ENCODE peak calls at places on chromosomes 5 and 9, in eight cellular contexts. Q is colonic mucosa, N is coronary artery, K is K562, P is cardiac fibroblast, O is AG09319, X is neural progenitor cell, I is ovary. J is an unnamed sample.

GRCh38 chr9:90841615-90842014 is 40.0 kb downstream of the SYK start:
- DNase-seq in Q (no peak), N (no peak), K (no peak), P (no peak), O (no peak), X (no peak), I (no peak), J (no peak)

GRCh38 chr5:1118231-1118698 is 6.4 kb upstream of the SLC12A7 start:
- DNase-seq in Q (no peak), N (no peak), K (no peak), P (no peak), O (no peak), X (no peak), I (peak; percentile 80), J (no peak)

GRCh38 chr5:91311697-91312501 is 71.2 kb downstream of the ARRDC3 start:
- DNase-seq in Q (peak; percentile 50), N (peak; percentile 89), K (no peak), P (peak; percentile 99), O (peak; percentile 98), X (peak; percentile 2), I (peak; percentile 63), J (peak; percentile 86)

GRCh38 chr5:143434261-143435206 is 31.0 kb upstream of the NR3C1 start:
- DNase-seq in Q (no peak), N (no peak), K (no peak), P (peak; percentile 37), O (no peak), X (no peak), I (no peak), J (no peak)

GRCh38 chr9:134425815-134426214 is 99.6 kb downstream of the RXRA start:
- DNase-seq in Q (no peak), N (no peak), K (no peak), P (no peak), O (no peak), X (peak; percentile 41), I (no peak), J (no peak)

GRCh38 chr5:180090098-180090768 is 18.7 kb upstream of the RNF130 start:
- DNase-seq in Q (peak; percentile 64), N (no peak), K (peak; percentile 78), P (peak; percentile 71), O (no peak), X (peak; percentile 95), I (peak; percentile 86), J (peak; percentile 94)

GRCh38 chr5:124677376-124677998 is 69.0 kb downstream of the ZNF608 start:
- DNase-seq in Q (no peak), N (no peak), K (no peak), P (peak; percentile 42), O (no peak), X (no peak), I (no peak), J (no peak)

GRCh38 chr5:93607367-93608258 is 24.6 kb downstream of the NR2F1 start:
- DNase-seq in Q (no peak), N (no peak), K (no peak), P (peak; percentile 76), O (no peak), X (peak; percentile 84), I (no peak), J (no peak)

GRCh38 chr9:84869091-84869490 is 199.6 kb downstream of the NTRK2 start:
- DNase-seq in Q (no peak), N (no peak), K (no peak), P (no peak), O (no peak), X (no peak), I (no peak), J (no peak)

GRCh38 chr9:132589148-132590036 is 7.0 kb downstream of the BARHL1 start:
- DNase-seq in Q (no peak), N (no peak), K (no peak), P (no peak), O (no peak), X (peak; percentile 60), I (no peak), J (no peak)

GRCh38 chr5:148808864-148809642 is 17.4 kb upstream of the ADRB2 start:
- DNase-seq in Q (no peak), N (no peak), K (peak; percentile 40), P (no peak), O (no peak), X (no peak), I (no peak), J (no peak)

GRCh38 chr5:14914603-14915277 is 43.2 kb upstream of the ANKH start:
- DNase-seq in Q (no peak), N (no peak), K (no peak), P (peak; percentile 84), O (no peak), X (no peak), I (no peak), J (no peak)

GRCh38 chr5:96117863-96118651 is 156.4 kb upstream of the ELL2 start:
- DNase-seq in Q (no peak), N (no peak), K (no peak), P (peak; percentile 75), O (no peak), X (no peak), I (no peak), J (no peak)

GRCh38 chr5:180259260-180259611 is 32.6 kb downstream of the MAPK9 start:
- DNase-seq in Q (no peak), N (no peak), K (no peak), P (peak; percentile 8), O (no peak), X (no peak), I (no peak), J (no peak)

GRCh38 chr5:88686743-88687142 is 196.2 kb downstream of the MEF2C start:
- DNase-seq in Q (no peak), N (no peak), K (no peak), P (no peak), O (no peak), X (no peak), I (no peak), J (no peak)

GRCh38 chr5:163106098-163106497 is 331.3 kb upstream of the CCNG1 start:
- DNase-seq in Q (no peak), N (no peak), K (no peak), P (no peak), O (no peak), X (no peak), I (no peak), J (no peak)

GRCh38 chr9:130186839-130187522 is 14.8 kb downstream of the NCS1 start:
- DNase-seq in Q (peak; percentile 87), N (peak; percentile 88), K (peak; percentile 91), P (peak; percentile 47), O (no peak), X (peak; percentile 61), I (peak; percentile 58), J (no peak)

GRCh38 chr5:172455511-172456061 is 1.3 kb upstream of the SH3PXD2B start:
- DNase-seq in Q (peak; percentile 44), N (no peak), K (no peak), P (peak; percentile 67), O (no peak), X (peak; percentile 27), I (peak; percentile 60), J (no peak)

GRCh38 chr9:126117158-126117425 is 209.5 kb upstream of the MVB12B start:
- DNase-seq in Q (no peak), N (no peak), K (no peak), P (no peak), O (no peak), X (no peak), I (no peak), J (peak; percentile 56)

GRCh38 chr5:53568868-53569267 is 8.4 kb downstream of the NDUFS4 start:
- DNase-seq in Q (no peak), N (no peak), K (no peak), P (no peak), O (no peak), X (no peak), I (no peak), J (no peak)

GRCh38 chr5:134463991-134464760 is 52.5 kb upstream of the CDKN2AIPNL start:
- DNase-seq in Q (no peak), N (no peak), K (no peak), P (peak; percentile 47), O (no peak), X (no peak), I (no peak), J (no peak)

DNA sequence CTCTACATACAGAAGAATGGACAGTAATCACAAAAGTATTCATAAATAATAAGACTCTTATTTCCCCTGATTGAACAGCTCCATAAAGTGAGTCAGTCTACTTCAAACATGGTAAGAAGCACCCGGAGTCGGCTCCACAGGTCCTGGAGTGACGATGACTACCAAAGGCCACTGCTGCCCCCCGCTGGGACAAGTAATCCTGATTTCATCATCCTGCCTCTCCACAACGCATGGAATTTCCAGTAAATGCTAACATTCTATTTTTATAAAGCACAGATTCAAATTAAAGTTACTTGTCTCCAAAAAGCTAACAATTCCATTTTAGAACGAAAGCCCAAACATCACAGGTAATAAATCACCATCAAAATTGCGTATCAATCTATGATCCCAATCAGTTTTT is 16.2 kb downstream of the ATPSCKMT start:
- DNase-seq in Q (no peak), N (no peak), K (peak; percentile 38), P (peak; percentile 93), O (peak; percentile 70), X (peak; percentile 51), I (no peak), J (peak; percentile 89)
- TF ChIP-seq CTCF in Q (no peak), N (no peak), K (peak; percentile 69), P (peak; percentile 31), O (peak; percentile 43), X (peak; percentile 37), I (no peak), J (peak; percentile 51)

DNA sequence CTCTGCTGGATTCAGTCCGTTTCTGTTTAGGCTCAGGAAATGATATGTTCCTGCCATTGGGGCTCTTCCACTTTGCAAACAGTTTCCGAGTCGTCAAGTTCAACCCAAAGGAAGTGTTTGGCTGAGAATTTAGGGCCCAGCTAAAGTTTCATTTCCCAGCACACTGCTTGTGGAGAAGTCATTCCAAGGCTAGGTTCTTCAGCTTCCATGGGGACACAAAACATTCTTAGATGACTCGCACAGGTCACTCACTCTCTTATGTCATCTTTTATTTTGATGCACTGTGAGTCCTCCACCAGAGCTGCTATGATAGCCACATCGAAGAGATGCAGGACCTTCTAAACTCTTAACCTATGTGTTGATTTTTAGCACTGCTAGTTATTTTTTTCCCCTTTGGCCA is 84.1 kb downstream of the ZNF462 start:
- DNase-seq in Q (no peak), N (no peak), K (no peak), P (peak; percentile 39), O (no peak), X (no peak), I (no peak), J (no peak)
- TF ChIP-seq CTCF in Q (no peak), N (no peak), K (no peak), P (no peak), O (no peak), X (no peak), I (no peak), J (no peak)

GRCh38 chr5:54959673-54960418 is 25.5 kb downstream of the ESM1 start:
- DNase-seq in Q (no peak), N (no peak), K (peak; percentile 26), P (peak; percentile 34), O (no peak), X (peak; percentile 29), I (no peak), J (no peak)
- TF ChIP-seq CTCF in Q (no peak), N (no peak), K (peak; percentile 61), P (peak; percentile 34), O (peak; percentile 24), X (peak; percentile 46), I (no peak), J (peak; percentile 27)

DNA sequence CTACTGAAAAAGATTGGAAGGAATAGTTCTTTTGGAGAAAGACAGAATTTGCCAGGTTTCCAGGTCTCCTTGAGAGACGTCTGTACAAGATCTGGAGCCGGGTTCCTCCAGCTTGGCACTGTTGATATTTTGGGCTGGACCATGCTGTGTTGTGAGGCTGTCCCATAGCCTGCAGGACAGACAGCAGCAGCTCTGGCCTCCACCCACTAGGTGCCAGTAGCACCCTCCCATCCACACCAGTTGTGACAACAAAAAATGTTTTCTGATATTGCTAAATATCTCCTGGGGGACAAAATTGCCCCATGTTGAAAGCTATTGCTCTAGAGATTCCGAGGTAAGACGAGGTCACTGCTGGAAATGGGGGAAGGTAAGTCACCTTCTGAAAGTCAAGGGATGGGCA is 287.7 kb upstream of the DAP start:
- DNase-seq in Q (no peak), N (no peak), K (no peak), P (no peak), O (no peak), X (no peak), I (no peak), J (no peak)
- TF ChIP-seq CTCF in Q (no peak), N (no peak), K (peak; percentile 47), P (no peak), O (no peak), X (peak; percentile 13), I (no peak), J (no peak)